ENCODE peak calls at places on chromosomes 7 and 10, in nine cellular contexts. Z, P, M, J, R, U, N, V and E are unnamed samples.

GRCh38 chr10:32340596-32341180 is 6.3 kb downstream of the EPC1 start:
- DNase-seq in Z (no peak), M (no peak), R (no peak), V (no peak), U (no peak), P (no peak), J (no peak), N (no peak), E (no peak)

GRCh38 chr10:14365231-14365744 is 34.6 kb upstream of the FRMD4A start:
- DNase-seq in M (no peak), U (no peak), P (no peak), N (no peak), R (no peak), Z (no peak), J (no peak), V (no peak), E (peak; percentile 30)

GRCh38 chr10:16896993-16897392 is 79.8 kb upstream of the RSU1 start:
- DNase-seq in M (no peak), N (no peak), R (no peak), P (no peak), J (no peak), U (no peak), V (no peak), Z (no peak), E (no peak)

GRCh38 chr7:121395494-121395960 is 581 bp downstream of the FAM3C start:
- DNase-seq in P (peak; percentile 47), U (peak; percentile 38), V (peak; percentile 55), M (peak; percentile 52), Z (peak; percentile 22), R (peak; percentile 26), N (peak; percentile 25), J (peak; percentile 9), E (peak; percentile 29)

GRCh38 chr10:104317195-104318095 is 20.8 kb downstream of the ITPRIP start:
- DNase-seq in V (peak; percentile 74), N (no peak), Z (no peak), J (peak; percentile 79), R (no peak), U (no peak), M (no peak), P (no peak), E (peak; percentile 44)

GRCh38 chr7:34211003-34211402 is 305.7 kb downstream of the BMPER start:
- DNase-seq in R (no peak), N (no peak), U (no peak), M (no peak), J (no peak), V (no peak), Z (no peak), P (no peak), E (no peak)

GRCh38 chr10:113854019-113854756 is at the start of the genes DCLRE1A and NHLRC2:
- DNase-seq in R (peak; percentile 57), U (peak; percentile 72), P (peak; percentile 90), N (peak; percentile 59), V (peak; percentile 57), M (peak; percentile 74), Z (peak; percentile 45), J (peak; percentile 61), E (peak; percentile 65)

GRCh38 chr10:133133471-133134231 is 26.4 kb upstream of the KNDC1 start:
- DNase-seq in J (no peak), R (no peak), V (no peak), P (peak; percentile 21), M (no peak), N (no peak), Z (no peak), U (no peak), E (no peak)

GRCh38 chr7:47635091-47636090 is 53.5 kb upstream of the TNS3 start:
- DNase-seq in P (peak; percentile 70), N (peak; percentile 73), U (peak; percentile 67), M (peak; percentile 56), V (peak; percentile 60), J (no peak), Z (no peak), R (peak; percentile 70), E (peak; percentile 74)

GRCh38 chr7:156080596-156080995 is 268.3 kb upstream of the SHH start:
- DNase-seq in V (no peak), R (no peak), J (no peak), P (no peak), N (no peak), M (no peak), U (no peak), Z (no peak), E (no peak)

GRCh38 chr7:90552521-90552920 is 43.6 kb upstream of the CDK14 start:
- DNase-seq in R (peak; percentile 8), V (peak; percentile 20), M (no peak), Z (no peak), N (no peak), U (no peak), P (no peak), J (no peak), E (no peak)

GRCh38 chr7:123966936-123967335 is 41.9 kb downstream of the SPAM1 start:
- DNase-seq in P (no peak), U (no peak), V (peak; percentile 24), J (no peak), Z (no peak), M (no peak), N (no peak), R (peak; percentile 15), E (no peak)

GRCh38 chr10:112456533-112456932 is 9.5 kb downstream of the VTI1A start:
- DNase-seq in U (no peak), Z (no peak), M (no peak), N (no peak), P (no peak), V (no peak), J (no peak), R (no peak), E (no peak)

GRCh38 chr7:105327201-105327600 is 61.5 kb downstream of the SRPK2 start:
- DNase-seq in M (no peak), Z (no peak), V (no peak), J (no peak), P (no peak), U (no peak), N (no peak), R (no peak), E (no peak)

GRCh38 chr7:148572067-148572522 is 18.5 kb upstream of the C7orf33 start:
- DNase-seq in R (no peak), P (no peak), M (no peak), V (no peak), J (no peak), U (no peak), Z (no peak), N (no peak), E (no peak)

GRCh38 chr10:30029890-30030261 is 29.5 kb downstream of the JCAD start:
- DNase-seq in M (no peak), Z (no peak), U (peak; percentile 22), N (no peak), J (no peak), P (no peak), V (no peak), R (no peak), E (no peak)

GRCh38 chr10:84076540-84077195 is 62.6 kb upstream of the GHITM start:
- DNase-seq in P (no peak), V (peak; percentile 25), N (no peak), M (peak; percentile 62), U (no peak), R (no peak), J (peak; percentile 24), Z (no peak), E (no peak)

GRCh38 chr10:27019827-27020226 is 80.5 kb downstream of the ANKRD26 start:
- DNase-seq in J (no peak), R (no peak), V (peak; percentile 37), U (no peak), Z (no peak), N (no peak), P (no peak), M (no peak), E (no peak)

GRCh38 chr7:76358478-76359110 is at the start of gene YWHAG:
- DNase-seq in Z (peak; percentile 81), U (peak; percentile 82), N (no peak), R (peak; percentile 89), J (peak; percentile 78), M (peak; percentile 88), V (peak; percentile 78), P (peak; percentile 94), E (peak; percentile 52)

GRCh38 chr7:29613100-29613499 is 49.5 kb downstream of the PRR15 start:
- DNase-seq in U (no peak), N (no peak), M (no peak), J (no peak), P (no peak), V (no peak), R (no peak), Z (no peak), E (no peak)

GRCh38 chr7:112743811-112744210 is 46.4 kb downstream of the TMEM168 start:
- DNase-seq in V (no peak), P (no peak), J (no peak), M (no peak), Z (no peak), N (no peak), U (no peak), R (no peak), E (no peak)

GRCh38 chr10:68666280-68666760 is 54.7 kb upstream of the CCAR1 start:
- DNase-seq in J (peak; percentile 80), N (no peak), P (no peak), U (no peak), M (no peak), V (peak; percentile 80), Z (no peak), R (no peak), E (peak; percentile 93)

GRCh38 chr10:124081547-124082140 is 11.8 kb downstream of the CHST15 start:
- DNase-seq in U (no peak), V (no peak), R (no peak), Z (no peak), M (no peak), J (no peak), N (no peak), P (no peak), E (no peak)

GRCh38 chr7:90111-91063 is 102.0 kb upstream of the FAM20C start:
- DNase-seq in U (no peak), V (peak; percentile 35), M (no peak), Z (no peak), R (no peak), J (peak; percentile 41), P (no peak), N (no peak), E (no peak)

GRCh38 chr7:5692112-5692844 is 89.2 kb downstream of the RNF216 start:
- DNase-seq in J (peak; percentile 68), P (peak; percentile 91), N (peak; percentile 79), Z (no peak), M (no peak), U (peak; percentile 23), R (no peak), V (peak; percentile 94), E (peak; percentile 87)

GRCh38 chr7:107180378-107180777 is 11.6 kb downstream of the HBP1 start:
- DNase-seq in N (peak; percentile 16), Z (peak; percentile 60), V (peak; percentile 65), P (no peak), U (peak; percentile 23), J (no peak), R (peak; percentile 39), M (no peak), E (peak; percentile 69)

GRCh38 chr7:80014507-80014906 is 120.1 kb upstream of the GNAI1 start:
- DNase-seq in N (no peak), P (no peak), V (peak; percentile 86), R (no peak), U (no peak), M (no peak), J (peak; percentile 21), Z (no peak), E (peak; percentile 38)

GRCh38 chr7:134085315-134085714 is 41.8 kb upstream of the LRGUK start:
- DNase-seq in N (no peak), P (no peak), J (no peak), U (no peak), Z (no peak), M (no peak), R (no peak), V (no peak), E (no peak)

GRCh38 chr10:94366382-94366781 is 3.6 kb upstream of the NOC3L start:
- DNase-seq in U (no peak), J (no peak), N (no peak), M (no peak), Z (no peak), V (no peak), P (no peak), R (no peak), E (no peak)

GRCh38 chr7:74026406-74027123 is 1.4 kb upstream of the ELN start:
- DNase-seq in J (peak; percentile 89), R (peak; percentile 9), N (peak; percentile 75), U (peak; percentile 68), P (peak; percentile 90), Z (peak; percentile 51), M (peak; percentile 88), V (peak; percentile 68), E (no peak)

GRCh38 chr10:108204528-108205313 is 1040.2 kb upstream of the SORCS1 start:
- DNase-seq in V (peak; percentile 48), M (peak; percentile 59), P (no peak), R (no peak), N (no peak), Z (no peak), J (no peak), U (no peak), E (no peak)